ENCODE peak calls at places on chromosomes 13 and 19, in ten cellular contexts. O is transverse colon; H is effector memory CD4-positive, alpha-beta T cell; I is lower lobe of right lung; T is suprapubic skin; U is trophoblast cell; G is psoas muscle; S is heart right ventricle; L is HCT116; V is uterus. K is an unnamed sample.
A peak's percentile ranks its signal among the peaks of the same experiment; 100 is the strongest.

GRCh38 chr13:44471686-44472085 is 98.1 kb downstream of the SERP2 start:
- DNase-seq in O (no peak), H (no peak), I (no peak), T (no peak), U (peak; percentile 89), G (no peak), S (no peak), L (no peak), V (no peak), K (no peak)

GRCh38 chr13:107554355-107554905 is 660.9 kb downstream of the LIG4 start:
- DNase-seq in O (no peak), H (no peak), I (no peak), T (no peak), U (no peak), G (no peak), S (no peak), L (no peak), V (no peak), K (no peak)

GRCh38 chr19:56155124-56155687 is 14.1 kb downstream of the ZNF444 start:
- DNase-seq in O (peak; percentile 33), H (no peak), I (no peak), T (no peak), U (no peak), G (no peak), S (no peak), L (no peak), V (no peak), K (peak; percentile 51)

GRCh38 chr13:29878101-29878500 is 27.7 kb upstream of the UBL3 start:
- DNase-seq in O (no peak), H (no peak), I (no peak), T (no peak), U (no peak), G (no peak), S (no peak), L (no peak), V (no peak), K (no peak)

GRCh38 chr13:32025730-32026129 is 5.8 kb upstream of the FRY start:
- DNase-seq in O (no peak), H (no peak), I (no peak), T (no peak), U (no peak), G (no peak), S (no peak), L (no peak), V (no peak), K (no peak)

GRCh38 chr19:4295972-4296771 is 6.0 kb downstream of the TMIGD2 start:
- DNase-seq in O (peak; percentile 22), H (no peak), I (no peak), T (no peak), U (no peak), G (no peak), S (no peak), L (no peak), V (no peak), K (no peak)

GRCh38 chr13:75479102-75479501 is 2.9 kb downstream of the TBC1D4 start:
- DNase-seq in O (no peak), H (no peak), I (no peak), T (no peak), U (no peak), G (no peak), S (no peak), L (no peak), V (no peak), K (no peak)

GRCh38 chr19:43798546-43799409 is 3.5 kb downstream of the LYPD5 start:
- DNase-seq in O (peak; percentile 69), H (peak; percentile 32), I (peak; percentile 71), T (no peak), U (peak; percentile 83), G (peak; percentile 42), S (no peak), L (peak; percentile 70), V (no peak), K (peak; percentile 41)

GRCh38 chr13:45773236-45773635 is 71.1 kb downstream of the CBY2 start:
- DNase-seq in O (no peak), H (no peak), I (no peak), T (no peak), U (no peak), G (no peak), S (no peak), L (no peak), V (no peak), K (no peak)

GRCh38 chr19:19064811-19065745 is 1.3 kb downstream of the SLC25A42 start:
- DNase-seq in O (peak; percentile 36), H (no peak), I (no peak), T (no peak), U (peak; percentile 52), G (no peak), S (no peak), L (no peak), V (no peak), K (no peak)

GRCh38 chr13:67075239-67075638 is 154.9 kb downstream of the PCDH9 start:
- DNase-seq in O (no peak), H (no peak), I (no peak), T (no peak), U (no peak), G (no peak), S (no peak), L (no peak), V (no peak), K (no peak)

GRCh38 chr13:67070306-67070705 is 159.8 kb downstream of the PCDH9 start:
- DNase-seq in O (no peak), H (no peak), I (no peak), T (no peak), U (no peak), G (no peak), S (no peak), L (no peak), V (no peak), K (no peak)

GRCh38 chr13:67076378-67076777 is 153.8 kb downstream of the PCDH9 start:
- DNase-seq in O (no peak), H (no peak), I (no peak), T (no peak), U (no peak), G (no peak), S (no peak), L (no peak), V (no peak), K (no peak)

GRCh38 chr13:67069117-67069767 is 160.9 kb downstream of the PCDH9 start:
- DNase-seq in O (no peak), H (no peak), I (no peak), T (no peak), U (no peak), G (no peak), S (no peak), L (no peak), V (no peak), K (no peak)

DNA sequence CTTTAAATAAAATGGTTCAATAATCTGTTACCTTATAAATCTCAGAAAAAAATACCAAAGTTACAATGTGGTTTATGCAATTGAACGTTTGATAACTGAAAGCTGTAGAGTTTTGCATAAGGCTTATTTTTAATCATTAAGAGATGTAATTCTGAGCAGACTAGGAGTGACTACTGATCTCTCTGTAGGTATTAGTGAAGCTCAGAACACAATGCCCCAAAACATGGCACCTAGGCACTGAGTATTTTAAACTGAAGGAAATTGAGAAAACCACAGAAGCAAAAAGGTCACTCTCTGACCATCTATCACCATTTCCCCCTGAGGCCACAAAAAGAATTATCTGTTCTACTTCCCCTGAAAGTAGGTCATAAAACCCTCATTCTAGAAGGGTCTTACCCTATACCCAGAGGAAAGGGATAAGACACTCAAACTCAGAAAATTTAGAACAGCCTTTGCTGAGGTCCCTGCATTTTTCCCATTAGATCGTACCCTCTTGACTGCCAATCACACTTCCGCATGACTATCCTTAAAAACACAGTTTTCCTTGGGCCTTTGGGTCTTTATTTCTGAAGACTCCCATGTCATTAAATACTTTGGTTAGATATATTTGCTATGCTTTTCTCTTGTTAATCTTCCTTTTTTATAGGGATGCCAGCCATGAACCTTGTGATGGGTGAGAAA is 158.1 kb downstream of the PCDH9 start:
- DNase-seq in O (no peak), H (no peak), I (no peak), T (no peak), U (no peak), G (no peak), S (no peak), L (no peak), V (no peak), K (no peak)
- H3K27ac ChIP-seq in O (no peak overlapping the region), H (no peak overlapping the region), I (no peak overlapping the region), T (no peak overlapping the region), U (no peak overlapping the region), G (no peak overlapping the region), S (no peak overlapping the region), L (no peak overlapping the region), V (no peak overlapping the region), K (no peak overlapping the region)

GRCh38 chr19:23263396-23263795 is 13.2 kb upstream of the ZNF724 start:
- DNase-seq in O (no peak), H (no peak), I (no peak), T (no peak), U (peak; percentile 79), G (no peak), S (no peak), L (no peak), V (no peak), K (no peak)

GRCh38 chr19:23262892-23263291 is 12.7 kb upstream of the ZNF724 start:
- DNase-seq in O (no peak), H (no peak), I (no peak), T (no peak), U (peak; percentile 53), G (no peak), S (no peak), L (no peak), V (no peak), K (no peak)

GRCh38 chr19:23259961-23260360 is 9.8 kb upstream of the ZNF724 start:
- DNase-seq in O (no peak), H (no peak), I (no peak), T (no peak), U (peak; percentile 76), G (no peak), S (no peak), L (no peak), V (no peak), K (no peak)

GRCh38 chr19:23260956-23261355 is 10.8 kb upstream of the ZNF724 start:
- DNase-seq in O (no peak), H (no peak), I (no peak), T (no peak), U (peak; percentile 77), G (no peak), S (no peak), L (no peak), V (no peak), K (no peak)

GRCh38 chr19:23261496-23262020 is 11.4 kb upstream of the ZNF724 start:
- DNase-seq in O (no peak), H (no peak), I (no peak), T (no peak), U (no peak), G (no peak), S (no peak), L (no peak), V (no peak), K (no peak)
- H3K36me3 ChIP-seq in O (no peaks in the 10 kb centered on the region), H (peaks cover 16% of the 10 kb centered on the region), I (peaks cover 36% of the 10 kb centered on the region), T (peaks cover 40% of the 10 kb centered on the region), U (peaks cover 15% of the 10 kb centered on the region), G (peaks cover 26% of the 10 kb centered on the region), S (peaks cover 7% of the 10 kb centered on the region), L (no peaks in the 10 kb centered on the region), V (no peaks in the 10 kb centered on the region), K (no peaks in the 10 kb centered on the region)

GRCh38 chr19:40279761-40280607 is 5.2 kb downstream of the AKT2 start:
- DNase-seq in O (no peak), H (no peak), I (peak; percentile 44), T (no peak), U (no peak), G (no peak), S (no peak), L (no peak), V (no peak), K (no peak)
- H3K4me1 ChIP-seq in O (peaks cover 37% of the 10 kb centered on the region), H (peaks cover 20% of the 10 kb centered on the region), I (peaks cover 70% of the 10 kb centered on the region), T (peaks cover 79% of the 10 kb centered on the region), U (peaks cover 19% of the 10 kb centered on the region), G (peaks cover 81% of the 10 kb centered on the region), S (peaks cover 82% of the 10 kb centered on the region), L (peaks cover 8% of the 10 kb centered on the region), V (peaks cover 11% of the 10 kb centered on the region), K (peaks cover 83% of the 10 kb centered on the region)

GRCh38 chr13:23421596-23421995 is 11.9 kb downstream of the SACS start:
- DNase-seq in O (no peak), H (no peak), I (no peak), T (no peak), U (no peak), G (no peak), S (no peak), L (no peak), V (no peak), K (no peak)
- H3K27ac ChIP-seq in O (no peak overlapping the region), H (no peak overlapping the region), I (no peak overlapping the region), T (no peak overlapping the region), U (no peak overlapping the region), G (no peak overlapping the region), S (no peak overlapping the region), L (no peak overlapping the region), V (no peak overlapping the region), K (no peak overlapping the region)